ENCODE peak calls at places on chromosomes 1 and 21, in five cellular contexts. One of them, this sample, is unnamed.

GRCh38 chr1:99005537-99005942 is 879 bp upstream of the PLPPR5 start:
- DNase-seq in dorsolateral prefrontal cortex: no peak
- DNase-seq in PC-3: no peak
- DNase-seq in GM12865: no peak
- DNase-seq in heart right ventricle: no peak
- DNase-seq in this sample: no peak

GRCh38 chr1:211133841-211134669 is at the start of gene KCNH1:
- DNase-seq in dorsolateral prefrontal cortex: peak; percentile 93
- DNase-seq in GM12865: peak; percentile 78
- DNase-seq in PC-3: peak; percentile 76
- DNase-seq in heart right ventricle: peak; percentile 78
- DNase-seq in this sample: peak; percentile 31

GRCh38 chr1:168435439-168435838 is 108.4 kb downstream of the XCL2 start:
- DNase-seq in GM12865: no peak
- DNase-seq in PC-3: no peak
- DNase-seq in heart right ventricle: no peak
- DNase-seq in dorsolateral prefrontal cortex: no peak
- DNase-seq in this sample: no peak

GRCh38 chr1:7989762-7990428 is 28.4 kb downstream of the PARK7 start:
- DNase-seq in dorsolateral prefrontal cortex: no peak
- DNase-seq in PC-3: no peak
- DNase-seq in heart right ventricle: no peak
- DNase-seq in GM12865: no peak
- DNase-seq in this sample: no peak

GRCh38 chr1:173050865-173051264 is at the start of gene TNFSF18:
- DNase-seq in heart right ventricle: no peak
- DNase-seq in PC-3: peak; percentile 73
- DNase-seq in dorsolateral prefrontal cortex: no peak
- DNase-seq in GM12865: no peak
- DNase-seq in this sample: peak; percentile 80

GRCh38 chr1:182035097-182035770 is 26.3 kb downstream of the ZNF648 start:
- DNase-seq in heart right ventricle: no peak
- DNase-seq in GM12865: peak; percentile 54
- DNase-seq in dorsolateral prefrontal cortex: no peak
- DNase-seq in PC-3: no peak
- DNase-seq in this sample: no peak

GRCh38 chr1:175757381-175758015 is 14.1 kb upstream of the TNR start:
- DNase-seq in GM12865: peak; percentile 55
- DNase-seq in dorsolateral prefrontal cortex: no peak
- DNase-seq in heart right ventricle: peak; percentile 25
- DNase-seq in PC-3: peak; percentile 9
- DNase-seq in this sample: peak; percentile 10

GRCh38 chr1:229028509-229028908 is 242.4 kb upstream of the RAB4A start:
- DNase-seq in heart right ventricle: no peak
- DNase-seq in GM12865: no peak
- DNase-seq in PC-3: no peak
- DNase-seq in dorsolateral prefrontal cortex: no peak
- DNase-seq in this sample: no peak

GRCh38 chr1:241323510-241323909 is 33.5 kb downstream of the RGS7 start:
- DNase-seq in heart right ventricle: no peak
- DNase-seq in PC-3: peak; percentile 81
- DNase-seq in GM12865: peak; percentile 33
- DNase-seq in dorsolateral prefrontal cortex: no peak
- DNase-seq in this sample: peak; percentile 4

GRCh38 chr1:164836614-164837018 is 277.6 kb downstream of the PBX1 start:
- DNase-seq in GM12865: no peak
- DNase-seq in PC-3: no peak
- DNase-seq in dorsolateral prefrontal cortex: no peak
- DNase-seq in heart right ventricle: peak; percentile 20
- DNase-seq in this sample: no peak

GRCh38 chr1:31596737-31597097 is 20.4 kb downstream of the TINAGL1 start:
- DNase-seq in GM12865: no peak
- DNase-seq in heart right ventricle: no peak
- DNase-seq in PC-3: no peak
- DNase-seq in dorsolateral prefrontal cortex: no peak
- DNase-seq in this sample: no peak

GRCh38 chr1:247409869-247410544 is 6.0 kb upstream of the NLRP3 start:
- DNase-seq in PC-3: no peak
- DNase-seq in heart right ventricle: no peak
- DNase-seq in dorsolateral prefrontal cortex: no peak
- DNase-seq in GM12865: peak; percentile 88
- DNase-seq in this sample: no peak

GRCh38 chr1:162387226-162388082 is 5.9 kb downstream of the C1orf226 start:
- DNase-seq in PC-3: no peak
- DNase-seq in GM12865: no peak
- DNase-seq in heart right ventricle: no peak
- DNase-seq in dorsolateral prefrontal cortex: no peak
- DNase-seq in this sample: no peak

GRCh38 chr1:110498270-110498669 is 20.7 kb downstream of the KCNA10 start:
- DNase-seq in GM12865: no peak
- DNase-seq in heart right ventricle: no peak
- DNase-seq in dorsolateral prefrontal cortex: no peak
- DNase-seq in PC-3: no peak
- DNase-seq in this sample: no peak

GRCh38 chr1:44512313-44512885 is 107.3 kb downstream of the RNF220 start:
- DNase-seq in dorsolateral prefrontal cortex: peak; percentile 64
- DNase-seq in heart right ventricle: no peak
- DNase-seq in PC-3: no peak
- DNase-seq in GM12865: no peak
- DNase-seq in this sample: no peak

GRCh38 chr1:167054946-167055630 is 35.1 kb downstream of the GPA33 start:
- DNase-seq in PC-3: no peak
- DNase-seq in heart right ventricle: no peak
- DNase-seq in dorsolateral prefrontal cortex: no peak
- DNase-seq in GM12865: no peak
- DNase-seq in this sample: no peak

GRCh38 chr1:152964536-152964935 is 5.9 kb upstream of the SPRR4 start:
- DNase-seq in heart right ventricle: no peak
- DNase-seq in GM12865: no peak
- DNase-seq in PC-3: peak; percentile 27
- DNase-seq in dorsolateral prefrontal cortex: no peak
- DNase-seq in this sample: peak; percentile 82

GRCh38 chr1:20371411-20371810 is 80.7 kb downstream of the VWA5B1 start:
- DNase-seq in GM12865: no peak
- DNase-seq in dorsolateral prefrontal cortex: no peak
- DNase-seq in PC-3: peak; percentile 18
- DNase-seq in heart right ventricle: no peak
- DNase-seq in this sample: no peak

GRCh38 chr1:68221001-68221970 is 11.0 kb downstream of the WLS start:
- DNase-seq in heart right ventricle: no peak
- DNase-seq in dorsolateral prefrontal cortex: no peak
- DNase-seq in GM12865: no peak
- DNase-seq in PC-3: no peak
- DNase-seq in this sample: peak; percentile 78

GRCh38 chr21:45253180-45253579 is 34.5 kb downstream of the POFUT2 start:
- DNase-seq in heart right ventricle: no peak
- DNase-seq in PC-3: peak; percentile 44
- DNase-seq in dorsolateral prefrontal cortex: no peak
- DNase-seq in GM12865: no peak
- DNase-seq in this sample: peak; percentile 7

GRCh38 chr1:47449702-47450552 is 12.1 kb downstream of the FOXD2 start:
- DNase-seq in PC-3: peak; percentile 43
- DNase-seq in GM12865: no peak
- DNase-seq in heart right ventricle: peak; percentile 40
- DNase-seq in dorsolateral prefrontal cortex: no peak
- DNase-seq in this sample: no peak

GRCh38 chr1:29379438-29380073 is 143.2 kb downstream of the PTPRU start:
- DNase-seq in PC-3: peak; percentile 66
- DNase-seq in heart right ventricle: no peak
- DNase-seq in GM12865: peak; percentile 44
- DNase-seq in dorsolateral prefrontal cortex: no peak
- DNase-seq in this sample: peak; percentile 44

GRCh38 chr1:219555802-219556201 is 57.1 kb downstream of the ZC3H11B start:
- DNase-seq in dorsolateral prefrontal cortex: no peak
- DNase-seq in PC-3: peak; percentile 96
- DNase-seq in heart right ventricle: no peak
- DNase-seq in GM12865: no peak
- DNase-seq in this sample: peak; percentile 72

GRCh38 chr1:22048351-22049192 is 3.9 kb upstream of the CDC42 start:
- DNase-seq in heart right ventricle: no peak
- DNase-seq in dorsolateral prefrontal cortex: no peak
- DNase-seq in PC-3: peak; percentile 71
- DNase-seq in GM12865: peak; percentile 85
- DNase-seq in this sample: peak; percentile 83

GRCh38 chr21:28018741-28019669 is 973.7 kb downstream of the LTN1 start:
- DNase-seq in GM12865: peak; percentile 72
- DNase-seq in PC-3: peak; percentile 55
- DNase-seq in heart right ventricle: peak; percentile 17
- DNase-seq in dorsolateral prefrontal cortex: peak; percentile 15
- DNase-seq in this sample: no peak

GRCh38 chr1:26788836-26789611 is 1.3 kb downstream of the PIGV start:
- DNase-seq in heart right ventricle: peak; percentile 80
- DNase-seq in PC-3: peak; percentile 90
- DNase-seq in dorsolateral prefrontal cortex: peak; percentile 93
- DNase-seq in GM12865: peak; percentile 94
- DNase-seq in this sample: peak; percentile 77

GRCh38 chr1:48807599-48808260 is 31.0 kb upstream of the BEND5 start:
- DNase-seq in PC-3: no peak
- DNase-seq in heart right ventricle: no peak
- DNase-seq in GM12865: no peak
- DNase-seq in dorsolateral prefrontal cortex: no peak
- DNase-seq in this sample: no peak

GRCh38 chr1:161766102-161766981 is at the start of gene ATF6:
- DNase-seq in GM12865: peak; percentile 93
- DNase-seq in heart right ventricle: peak; percentile 84
- DNase-seq in dorsolateral prefrontal cortex: peak; percentile 80
- DNase-seq in PC-3: peak; percentile 96
- DNase-seq in this sample: peak; percentile 89

GRCh38 chr1:149978547-149979023 is 31.9 kb downstream of the OTUD7B start:
- DNase-seq in PC-3: peak; percentile 72
- DNase-seq in heart right ventricle: no peak
- DNase-seq in GM12865: no peak
- DNase-seq in dorsolateral prefrontal cortex: no peak
- DNase-seq in this sample: no peak

GRCh38 chr1:67175713-67176112 is 9.5 kb downstream of the IL23R start:
- DNase-seq in heart right ventricle: no peak
- DNase-seq in dorsolateral prefrontal cortex: no peak
- DNase-seq in GM12865: no peak
- DNase-seq in PC-3: no peak
- DNase-seq in this sample: no peak

GRCh38 chr1:223041481-223041880 is 101.6 kb downstream of the TLR5 start:
- DNase-seq in GM12865: no peak
- DNase-seq in dorsolateral prefrontal cortex: no peak
- DNase-seq in PC-3: peak; percentile 12
- DNase-seq in heart right ventricle: no peak
- DNase-seq in this sample: no peak

GRCh38 chr21:42760977-42761751 is 107.7 kb downstream of the PDE9A start:
- DNase-seq in dorsolateral prefrontal cortex: peak; percentile 38
- DNase-seq in GM12865: no peak
- DNase-seq in PC-3: no peak
- DNase-seq in heart right ventricle: no peak
- DNase-seq in this sample: no peak

GRCh38 chr1:155971910-155972809 is 6.2 kb downstream of the ARHGEF2 start:
- DNase-seq in GM12865: no peak
- DNase-seq in PC-3: no peak
- DNase-seq in heart right ventricle: no peak
- DNase-seq in dorsolateral prefrontal cortex: no peak
- DNase-seq in this sample: no peak

GRCh38 chr1:182766050-182766449 is 23.5 kb upstream of the NPL start:
- DNase-seq in PC-3: no peak
- DNase-seq in dorsolateral prefrontal cortex: no peak
- DNase-seq in heart right ventricle: no peak
- DNase-seq in GM12865: no peak
- DNase-seq in this sample: no peak

DNA sequence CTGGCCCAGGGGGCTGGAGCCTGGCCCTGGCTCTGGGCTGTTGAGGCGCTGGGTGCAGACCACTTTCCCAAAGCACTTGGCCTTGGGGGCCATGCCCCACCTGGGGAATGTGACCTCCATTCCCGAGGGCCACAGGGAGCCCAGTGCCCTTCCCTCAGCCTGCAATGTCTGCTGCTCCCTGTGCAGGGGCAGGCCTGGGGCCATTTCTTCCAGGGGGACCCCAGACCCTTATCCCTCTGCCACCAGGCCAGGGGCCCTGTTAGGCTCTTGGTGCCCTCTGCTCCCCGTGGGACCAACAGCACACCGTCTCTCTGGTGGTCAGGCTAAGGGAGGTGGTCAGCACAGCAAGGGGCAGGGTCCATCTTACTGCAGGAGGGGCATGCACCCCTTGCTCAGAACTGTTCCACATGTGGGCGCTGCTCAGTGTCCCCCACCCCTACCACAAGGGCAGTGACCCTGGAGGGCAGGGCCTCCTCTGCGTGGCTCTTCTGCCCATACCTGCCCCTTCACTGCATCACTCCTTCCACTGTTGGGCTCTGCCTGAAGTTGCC is 1.1 kb upstream of the TMEM52 start:
- DNase-seq in heart right ventricle: no peak
- DNase-seq in PC-3: no peak
- DNase-seq in GM12865: no peak
- DNase-seq in dorsolateral prefrontal cortex: no peak
- DNase-seq in this sample: no peak
- H3K4me3 ChIP-seq in heart right ventricle: peak overlapping the region; percentile 57
- H3K4me3 ChIP-seq in PC-3: peak overlapping the region; percentile 73
- H3K4me3 ChIP-seq in GM12865: no peak overlapping the region
- H3K4me3 ChIP-seq in dorsolateral prefrontal cortex: no peak overlapping the region
- H3K4me3 ChIP-seq in this sample: peak overlapping the region; percentile 54

DNA sequence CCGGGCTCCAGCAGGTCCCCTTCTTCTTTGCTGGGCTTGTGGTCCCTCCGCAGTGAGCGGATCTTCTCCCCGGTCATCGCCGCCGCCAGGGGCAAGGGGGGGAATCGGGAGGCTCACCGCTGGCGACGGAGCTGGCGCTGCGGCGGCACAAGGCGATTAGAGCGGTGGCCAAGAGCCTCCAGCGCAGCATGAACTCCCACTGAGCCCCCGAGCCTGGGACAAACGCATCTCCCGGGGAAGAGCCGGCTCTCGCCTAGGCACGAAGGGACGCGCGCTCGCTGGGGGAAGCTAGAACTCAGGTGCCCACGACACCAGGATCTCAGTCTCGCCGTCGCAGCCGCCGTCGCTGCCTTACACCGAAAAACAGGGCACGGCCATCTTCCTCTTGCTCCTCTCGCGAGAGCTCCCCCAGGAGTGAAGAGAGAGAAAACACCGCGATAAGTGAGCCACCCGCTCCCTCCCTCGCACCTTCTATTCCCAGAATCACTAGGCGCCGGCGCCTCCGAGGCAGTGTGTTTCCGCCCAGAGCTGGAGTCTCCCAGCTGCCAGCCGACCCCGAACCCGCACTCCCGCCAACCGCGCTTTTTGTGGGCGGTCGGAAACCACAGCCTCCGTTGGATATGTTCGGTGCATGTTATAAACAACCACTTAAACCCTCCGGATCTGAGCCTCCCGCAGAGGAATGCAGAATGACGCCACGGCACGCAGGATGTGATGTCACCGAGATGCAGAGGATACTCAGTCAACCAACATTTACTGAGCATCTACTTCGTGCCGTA is at the start of gene ANKRD13C:
- DNase-seq in heart right ventricle: peak; percentile 89
- DNase-seq in PC-3: peak; percentile 95
- DNase-seq in dorsolateral prefrontal cortex: peak; percentile 89
- DNase-seq in GM12865: peak; percentile 96
- DNase-seq in this sample: peak; percentile 88
- TF ChIP-seq CTCF in heart right ventricle: no peak
- TF ChIP-seq CTCF in PC-3: no peak
- TF ChIP-seq CTCF in dorsolateral prefrontal cortex: no peak
- TF ChIP-seq CTCF in GM12865: no peak
- TF ChIP-seq CTCF in this sample: no peak

GRCh38 chr1:5648410-5649165 is 343.6 kb downstream of the NPHP4 start:
- DNase-seq in dorsolateral prefrontal cortex: no peak
- DNase-seq in PC-3: peak; percentile 53
- DNase-seq in GM12865: no peak
- DNase-seq in heart right ventricle: no peak
- DNase-seq in this sample: peak; percentile 36
- H3K4me3 ChIP-seq in dorsolateral prefrontal cortex: no peak overlapping the region
- H3K4me3 ChIP-seq in PC-3: no peak overlapping the region
- H3K4me3 ChIP-seq in GM12865: no peak overlapping the region
- H3K4me3 ChIP-seq in heart right ventricle: no peak overlapping the region
- H3K4me3 ChIP-seq in this sample: no peak overlapping the region

GRCh38 chr1:1463312-1463711 is 8.3 kb upstream of the ATAD3B start:
- DNase-seq in heart right ventricle: no peak
- DNase-seq in PC-3: no peak
- DNase-seq in GM12865: no peak
- DNase-seq in dorsolateral prefrontal cortex: no peak
- DNase-seq in this sample: no peak
- TF ChIP-seq CTCF in heart right ventricle: no peak
- TF ChIP-seq CTCF in PC-3: no peak
- TF ChIP-seq CTCF in GM12865: no peak
- TF ChIP-seq CTCF in dorsolateral prefrontal cortex: no peak
- TF ChIP-seq CTCF in this sample: no peak

This sample was measured in bronchial epithelial cell.